ENCODE peak calls at places on chromosomes 7 and 10, in eight cellular contexts. V is cardiac muscle cell, N is HCT116, D is astrocyte, B is transverse colon, C is sigmoid colon, Q is stomach, W is body of pancreas. M is an unnamed sample.

GRCh38 chr7:55085511-55086412 is 66.9 kb downstream of the EGFR start:
- DNase-seq in V (no peak), N (no peak), D (no peak), B (no peak), C (no peak), Q (no peak), W (no peak), M (no peak)

GRCh38 chr10:37952926-37953325 is 23.5 kb downstream of the ZNF25 start:
- DNase-seq in V (no peak), N (no peak), D (no peak), B (no peak), C (no peak), Q (no peak), W (no peak), M (no peak)

GRCh38 chr10:72693599-72693915 is 1.6 kb downstream of the MCU start:
- DNase-seq in V (no peak), N (no peak), D (peak), B (no peak), C (no peak), Q (no peak), W (no peak), M (no peak)

GRCh38 chr10:69335063-69335587 is 56.8 kb downstream of the HK1 start:
- DNase-seq in V (no peak), N (no peak), D (no peak), B (peak), C (peak), Q (no peak), W (no peak), M (peak)

GRCh38 chr10:4781955-4782354 is 44.1 kb upstream of the AKR1E2 start:
- DNase-seq in V (no peak), N (no peak), D (no peak), B (no peak), C (no peak), Q (no peak), W (peak), M (no peak)

GRCh38 chr7:149459540-149460433 is 1.1 kb downstream of the ZNF777 start:
- DNase-seq in V (peak), N (no peak), D (no peak), B (no peak), C (no peak), Q (no peak), W (no peak), M (no peak)

GRCh38 chr7:157139142-157140117 is 704 bp downstream of the UBE3C start:
- DNase-seq in V (peak), N (no peak), D (peak), B (peak), C (peak), Q (peak), W (peak), M (peak)

GRCh38 chr10:122140477-122140902 is 130.6 kb upstream of the BTBD16 start:
- DNase-seq in V (peak), N (no peak), D (peak), B (no peak), C (peak), Q (no peak), W (no peak), M (no peak)

GRCh38 chr10:64091889-64092288 is 570.7 kb downstream of the REEP3 start:
- DNase-seq in V (peak), N (no peak), D (no peak), B (no peak), C (no peak), Q (no peak), W (no peak), M (no peak)

GRCh38 chr10:101224910-101225823 is 4.1 kb downstream of the LBX1 start:
- DNase-seq in V (no peak), N (no peak), D (no peak), B (no peak), C (no peak), Q (no peak), W (no peak), M (no peak)
- TF ChIP-seq CTCF in V (no peak), N (no peak), D (no peak), B (no peak), C (no peak), Q (no peak), W (no peak), M (no peak)

GRCh38 chr10:16440396-16441105 is 3.7 kb downstream of the PTER start:
- DNase-seq in V (no peak), N (no peak), D (peak), B (no peak), C (no peak), Q (peak), W (peak), M (peak)

GRCh38 chr10:16439294-16439693 is 2.5 kb downstream of the PTER start:
- DNase-seq in V (no peak), N (no peak), D (no peak), B (no peak), C (no peak), Q (no peak), W (no peak), M (no peak)

GRCh38 chr10:16436367-16436757 is 448 bp upstream of the PTER start:
- DNase-seq in V (peak), N (no peak), D (no peak), B (peak), C (no peak), Q (no peak), W (no peak), M (peak)

GRCh38 chr10:16436758-16437539 is at the start of gene PTER:
- DNase-seq in V (peak), N (peak), D (peak), B (peak), C (peak), Q (peak), W (peak), M (peak)

DNA sequence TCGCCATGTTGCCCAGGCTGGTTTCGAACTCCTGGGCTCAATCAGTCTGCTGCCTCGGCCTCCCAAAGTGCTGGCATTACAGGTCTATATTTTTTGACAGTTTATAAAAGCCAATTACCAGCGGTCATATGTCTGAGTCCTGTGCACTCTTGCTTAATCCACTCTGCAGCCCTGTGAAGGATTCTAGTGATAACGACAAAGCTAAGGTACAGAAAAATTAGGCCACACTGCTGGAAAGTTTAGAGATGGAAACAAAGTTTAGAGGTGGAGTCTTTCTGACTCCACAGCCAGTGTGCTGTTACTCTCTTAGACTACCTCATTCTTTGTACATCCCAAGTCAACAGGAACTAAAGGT is 707 bp downstream of the PTER start:
- DNase-seq in V (no peak), N (no peak), D (no peak), B (no peak), C (no peak), Q (no peak), W (no peak), M (no peak)
- H3K27ac ChIP-seq in V (no peak), N (peak), D (no peak), B (peak), C (peak), Q (peak), W (no peak), M (peak)

GRCh38 chr10:24432478-24433416 is 223.8 kb downstream of the KIAA1217 start:
- DNase-seq in V (no peak), N (no peak), D (peak), B (no peak), C (no peak), Q (no peak), W (no peak), M (no peak)

GRCh38 chr10:24425151-24425550 is 216.2 kb downstream of the KIAA1217 start:
- DNase-seq in V (no peak), N (no peak), D (no peak), B (no peak), C (no peak), Q (no peak), W (no peak), M (no peak)

GRCh38 chr10:24428410-24428782 is 219.5 kb downstream of the KIAA1217 start:
- DNase-seq in V (no peak), N (peak), D (peak), B (no peak), C (no peak), Q (no peak), W (no peak), M (no peak)

GRCh38 chr10:24430591-24430990 is 221.7 kb downstream of the KIAA1217 start:
- DNase-seq in V (no peak), N (no peak), D (no peak), B (no peak), C (no peak), Q (no peak), W (no peak), M (no peak)

GRCh38 chr10:24427678-24428409 is 218.9 kb downstream of the KIAA1217 start:
- DNase-seq in V (no peak), N (no peak), D (peak), B (no peak), C (no peak), Q (peak), W (no peak), M (no peak)
- TF ChIP-seq CTCF in V (no peak), N (no peak), D (no peak), B (no peak), C (no peak), Q (no peak), W (no peak), M (no peak)

GRCh38 chr7:108453320-108453719 is 2.9 kb downstream of the NRCAM start:
- DNase-seq in V (no peak), N (no peak), D (no peak), B (no peak), C (no peak), Q (no peak), W (no peak), M (no peak)

GRCh38 chr7:108454317-108454673 is 1.9 kb downstream of the NRCAM start:
- DNase-seq in V (no peak), N (no peak), D (no peak), B (no peak), C (no peak), Q (no peak), W (no peak), M (no peak)

GRCh38 chr7:108455524-108455832 is 758 bp downstream of the NRCAM start:
- DNase-seq in V (no peak), N (no peak), D (no peak), B (no peak), C (no peak), Q (no peak), W (peak), M (no peak)

GRCh38 chr7:108455833-108456677 is at the start of gene NRCAM:
- DNase-seq in V (peak), N (no peak), D (peak), B (peak), C (no peak), Q (peak), W (peak), M (no peak)

DNA sequence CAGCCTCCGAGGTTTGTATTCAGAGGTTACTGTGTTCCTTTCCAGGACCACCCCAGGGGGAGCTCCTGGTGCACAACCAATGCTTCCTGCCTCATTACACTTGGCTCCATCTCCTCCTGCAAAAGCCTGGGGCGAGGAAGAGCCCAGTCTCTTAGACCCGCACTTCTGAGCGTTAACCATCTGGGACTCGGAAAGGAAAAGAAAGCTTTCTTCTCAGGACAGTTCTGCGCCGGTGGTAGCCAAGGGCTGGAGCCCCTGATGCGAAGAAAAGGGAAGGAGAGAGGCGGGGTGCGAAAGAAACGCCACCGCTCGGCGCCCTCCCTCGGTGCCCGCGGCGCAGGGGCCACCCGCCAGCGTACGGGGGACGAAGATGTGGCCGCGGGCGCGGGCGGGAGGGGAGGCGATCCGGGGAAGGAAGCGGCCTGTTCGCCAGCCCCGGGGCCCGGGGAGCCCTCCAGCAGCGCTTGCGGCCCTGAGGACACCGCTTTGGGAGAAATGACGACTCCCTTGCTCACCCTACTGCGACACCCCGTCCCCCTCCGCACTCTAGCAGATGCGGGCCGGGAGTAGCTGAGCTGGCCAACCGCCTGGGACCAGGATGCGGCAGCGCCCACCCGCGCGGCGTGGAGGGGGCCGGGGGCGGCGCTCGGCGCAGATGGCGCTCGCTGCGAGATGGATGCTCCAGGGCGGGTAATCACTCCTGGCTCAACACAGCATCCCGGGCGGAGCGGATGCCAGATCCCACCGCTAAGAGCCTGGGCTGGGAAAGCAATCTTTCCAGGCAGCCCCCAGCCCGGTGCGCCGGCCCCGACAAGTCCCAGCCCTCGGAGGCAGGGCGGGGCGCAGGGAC is 1.3 kb downstream of the NRCAM start:
- DNase-seq in V (peak), N (no peak), D (peak), B (no peak), C (no peak), Q (no peak), W (peak), M (no peak)
- H3K27ac ChIP-seq in V (no peak), N (no peak), D (no peak), B (no peak), C (no peak), Q (no peak), W (peak), M (no peak)

GRCh38 chr10:127492607-127493250 is 56.4 kb upstream of the NPS start:
- DNase-seq in V (peak), N (peak), D (no peak), B (no peak), C (no peak), Q (no peak), W (no peak), M (no peak)
- TF ChIP-seq CTCF in V (peak), N (peak), D (no peak), B (no peak), C (no peak), Q (no peak), W (no peak), M (no peak)

M was measured in lung.